ENCODE peak calls at places on chromosomes 5 and 9, in nine cellular contexts. One of them, this sample, is unnamed. For H3K36me3, the result is how much of the 10 kb centered on the place peaks cover.

GRCh38 chr5:94830520-94830919 is 212.1 kb downstream of the SLF1 start:
- DNase-seq in heart right ventricle: no peak
- DNase-seq in GM23338: peak
- DNase-seq in HCT116: peak
- DNase-seq in aorta: no peak
- DNase-seq in psoas muscle: no peak
- DNase-seq in endodermal cell: no peak
- DNase-seq in thyroid gland: no peak
- DNase-seq in tibial nerve: no peak
- DNase-seq in this sample: no peak

GRCh38 chr9:96186601-96187011 is 115.4 kb downstream of the HSD17B3 start:
- DNase-seq in heart right ventricle: no peak
- DNase-seq in GM23338: peak
- DNase-seq in HCT116: no peak
- DNase-seq in aorta: no peak
- DNase-seq in psoas muscle: no peak
- DNase-seq in endodermal cell: peak
- DNase-seq in thyroid gland: peak
- DNase-seq in tibial nerve: no peak
- DNase-seq in this sample: no peak

GRCh38 chr9:22307013-22307711 is 139.5 kb upstream of the DMRTA1 start:
- DNase-seq in heart right ventricle: peak
- DNase-seq in GM23338: peak
- DNase-seq in HCT116: peak
- DNase-seq in aorta: no peak
- DNase-seq in psoas muscle: no peak
- DNase-seq in endodermal cell: peak
- DNase-seq in thyroid gland: peak
- DNase-seq in tibial nerve: peak
- DNase-seq in this sample: no peak

GRCh38 chr5:21181726-21182125 is 1193.7 kb upstream of the CDH18 start:
- DNase-seq in heart right ventricle: no peak
- DNase-seq in GM23338: no peak
- DNase-seq in HCT116: no peak
- DNase-seq in aorta: no peak
- DNase-seq in psoas muscle: no peak
- DNase-seq in endodermal cell: no peak
- DNase-seq in thyroid gland: no peak
- DNase-seq in tibial nerve: no peak
- DNase-seq in this sample: no peak

GRCh38 chr5:138448481-138449398 is 9.9 kb downstream of the REEP2 start:
- DNase-seq in heart right ventricle: no peak
- DNase-seq in GM23338: peak
- DNase-seq in HCT116: no peak
- DNase-seq in aorta: no peak
- DNase-seq in psoas muscle: no peak
- DNase-seq in endodermal cell: no peak
- DNase-seq in thyroid gland: peak
- DNase-seq in tibial nerve: no peak
- DNase-seq in this sample: no peak

GRCh38 chr9:22216730-22217160 is 207.6 kb upstream of the CDKN2B start:
- DNase-seq in heart right ventricle: no peak
- DNase-seq in GM23338: no peak
- DNase-seq in HCT116: peak
- DNase-seq in aorta: no peak
- DNase-seq in psoas muscle: no peak
- DNase-seq in endodermal cell: no peak
- DNase-seq in thyroid gland: no peak
- DNase-seq in tibial nerve: no peak
- DNase-seq in this sample: no peak

GRCh38 chr5:157758706-157759105 is 15.2 kb downstream of the LSM11 start:
- DNase-seq in heart right ventricle: no peak
- DNase-seq in GM23338: no peak
- DNase-seq in HCT116: no peak
- DNase-seq in aorta: no peak
- DNase-seq in psoas muscle: no peak
- DNase-seq in endodermal cell: no peak
- DNase-seq in thyroid gland: no peak
- DNase-seq in tibial nerve: no peak
- DNase-seq in this sample: no peak

GRCh38 chr9:73210886-73211285 is 59.2 kb downstream of the ANXA1 start:
- DNase-seq in heart right ventricle: no peak
- DNase-seq in GM23338: no peak
- DNase-seq in HCT116: no peak
- DNase-seq in aorta: no peak
- DNase-seq in psoas muscle: no peak
- DNase-seq in endodermal cell: peak
- DNase-seq in thyroid gland: no peak
- DNase-seq in tibial nerve: no peak
- DNase-seq in this sample: no peak

GRCh38 chr5:151491059-151491458 is 43.7 kb downstream of the SLC36A1 start:
- DNase-seq in heart right ventricle: no peak
- DNase-seq in GM23338: no peak
- DNase-seq in HCT116: no peak
- DNase-seq in aorta: no peak
- DNase-seq in psoas muscle: no peak
- DNase-seq in endodermal cell: peak
- DNase-seq in thyroid gland: no peak
- DNase-seq in tibial nerve: no peak
- DNase-seq in this sample: peak

GRCh38 chr9:137224850-137225694 is at the start of gene CYSRT1:
- DNase-seq in heart right ventricle: no peak
- DNase-seq in GM23338: no peak
- DNase-seq in HCT116: no peak
- DNase-seq in aorta: no peak
- DNase-seq in psoas muscle: no peak
- DNase-seq in endodermal cell: no peak
- DNase-seq in thyroid gland: no peak
- DNase-seq in tibial nerve: no peak
- DNase-seq in this sample: no peak

GRCh38 chr9:114395768-114396167 is 8.0 kb upstream of the AKNA start:
- DNase-seq in heart right ventricle: no peak
- DNase-seq in GM23338: no peak
- DNase-seq in HCT116: no peak
- DNase-seq in aorta: no peak
- DNase-seq in psoas muscle: no peak
- DNase-seq in endodermal cell: no peak
- DNase-seq in thyroid gland: no peak
- DNase-seq in tibial nerve: no peak
- DNase-seq in this sample: no peak

GRCh38 chr5:35087971-35088370 is 40.2 kb upstream of the AGXT2 start:
- DNase-seq in heart right ventricle: no peak
- DNase-seq in GM23338: no peak
- DNase-seq in HCT116: no peak
- DNase-seq in aorta: no peak
- DNase-seq in psoas muscle: no peak
- DNase-seq in endodermal cell: peak
- DNase-seq in thyroid gland: peak
- DNase-seq in tibial nerve: no peak
- DNase-seq in this sample: no peak

GRCh38 chr9:93965830-93966577 is 10.8 kb upstream of the BARX1 start:
- DNase-seq in heart right ventricle: no peak
- DNase-seq in GM23338: peak
- DNase-seq in HCT116: no peak
- DNase-seq in aorta: no peak
- DNase-seq in psoas muscle: no peak
- DNase-seq in endodermal cell: peak
- DNase-seq in thyroid gland: peak
- DNase-seq in tibial nerve: no peak
- DNase-seq in this sample: no peak

GRCh38 chr5:1639757-1640156 is 116.0 kb upstream of the LPCAT1 start:
- DNase-seq in heart right ventricle: no peak
- DNase-seq in GM23338: no peak
- DNase-seq in HCT116: no peak
- DNase-seq in aorta: peak
- DNase-seq in psoas muscle: peak
- DNase-seq in endodermal cell: peak
- DNase-seq in thyroid gland: no peak
- DNase-seq in tibial nerve: no peak
- DNase-seq in this sample: no peak

GRCh38 chr9:124078641-124079040 is 67.1 kb downstream of the LHX2 start:
- DNase-seq in heart right ventricle: no peak
- DNase-seq in GM23338: no peak
- DNase-seq in HCT116: no peak
- DNase-seq in aorta: no peak
- DNase-seq in psoas muscle: no peak
- DNase-seq in endodermal cell: no peak
- DNase-seq in thyroid gland: no peak
- DNase-seq in tibial nerve: no peak
- DNase-seq in this sample: no peak

GRCh38 chr9:128343855-128344254 is 3.5 kb downstream of the SLC27A4 start:
- DNase-seq in heart right ventricle: no peak
- DNase-seq in GM23338: no peak
- DNase-seq in HCT116: no peak
- DNase-seq in aorta: no peak
- DNase-seq in psoas muscle: no peak
- DNase-seq in endodermal cell: no peak
- DNase-seq in thyroid gland: no peak
- DNase-seq in tibial nerve: no peak
- DNase-seq in this sample: no peak

GRCh38 chr9:128344931-128345605 is 4.7 kb downstream of the SLC27A4 start:
- DNase-seq in heart right ventricle: no peak
- DNase-seq in GM23338: peak
- DNase-seq in HCT116: no peak
- DNase-seq in aorta: no peak
- DNase-seq in psoas muscle: no peak
- DNase-seq in endodermal cell: peak
- DNase-seq in thyroid gland: no peak
- DNase-seq in tibial nerve: no peak
- DNase-seq in this sample: no peak

GRCh38 chr9:128355451-128355850 is 15.1 kb downstream of the SLC27A4 start:
- DNase-seq in heart right ventricle: no peak
- DNase-seq in GM23338: no peak
- DNase-seq in HCT116: no peak
- DNase-seq in aorta: no peak
- DNase-seq in psoas muscle: no peak
- DNase-seq in endodermal cell: no peak
- DNase-seq in thyroid gland: no peak
- DNase-seq in tibial nerve: no peak
- DNase-seq in this sample: no peak

GRCh38 chr9:128349125-128349524 is 8.8 kb downstream of the SLC27A4 start:
- DNase-seq in heart right ventricle: no peak
- DNase-seq in GM23338: no peak
- DNase-seq in HCT116: no peak
- DNase-seq in aorta: no peak
- DNase-seq in psoas muscle: no peak
- DNase-seq in endodermal cell: no peak
- DNase-seq in thyroid gland: no peak
- DNase-seq in tibial nerve: no peak
- DNase-seq in this sample: no peak

GRCh38 chr9:128349772-128350171 is 9.4 kb downstream of the SLC27A4 start:
- DNase-seq in heart right ventricle: no peak
- DNase-seq in GM23338: no peak
- DNase-seq in HCT116: no peak
- DNase-seq in aorta: no peak
- DNase-seq in psoas muscle: no peak
- DNase-seq in endodermal cell: no peak
- DNase-seq in thyroid gland: no peak
- DNase-seq in tibial nerve: no peak
- DNase-seq in this sample: no peak
- H3K36me3 ChIP-seq in heart right ventricle: under half
- H3K36me3 ChIP-seq in GM23338: under half
- H3K36me3 ChIP-seq in HCT116: under half
- H3K36me3 ChIP-seq in aorta: under half
- H3K36me3 ChIP-seq in psoas muscle: under half
- H3K36me3 ChIP-seq in endodermal cell: under half
- H3K36me3 ChIP-seq in thyroid gland: under half
- H3K36me3 ChIP-seq in tibial nerve: under half
- H3K36me3 ChIP-seq in this sample: half or more

GRCh38 chr5:77292026-77292757 is 81.7 kb downstream of the PDE8B start:
- DNase-seq in heart right ventricle: no peak
- DNase-seq in GM23338: no peak
- DNase-seq in HCT116: no peak
- DNase-seq in aorta: no peak
- DNase-seq in psoas muscle: no peak
- DNase-seq in endodermal cell: no peak
- DNase-seq in thyroid gland: no peak
- DNase-seq in tibial nerve: no peak
- DNase-seq in this sample: no peak
- H3K27ac ChIP-seq in heart right ventricle: no peak
- H3K27ac ChIP-seq in GM23338: no peak
- H3K27ac ChIP-seq in HCT116: no peak
- H3K27ac ChIP-seq in aorta: no peak
- H3K27ac ChIP-seq in psoas muscle: no peak
- H3K27ac ChIP-seq in endodermal cell: no peak
- H3K27ac ChIP-seq in thyroid gland: no peak
- H3K27ac ChIP-seq in tibial nerve: no peak
- H3K27ac ChIP-seq in this sample: no peak

GRCh38 chr9:36961568-36962360 is 72.3 kb downstream of the PAX5 start:
- DNase-seq in heart right ventricle: no peak
- DNase-seq in GM23338: peak
- DNase-seq in HCT116: no peak
- DNase-seq in aorta: no peak
- DNase-seq in psoas muscle: no peak
- DNase-seq in endodermal cell: peak
- DNase-seq in thyroid gland: no peak
- DNase-seq in tibial nerve: no peak
- DNase-seq in this sample: no peak
- H3K36me3 ChIP-seq in heart right ventricle: under half
- H3K36me3 ChIP-seq in GM23338: under half
- H3K36me3 ChIP-seq in HCT116: under half
- H3K36me3 ChIP-seq in aorta: under half
- H3K36me3 ChIP-seq in psoas muscle: under half
- H3K36me3 ChIP-seq in endodermal cell: under half
- H3K36me3 ChIP-seq in thyroid gland: under half
- H3K36me3 ChIP-seq in tibial nerve: under half
- H3K36me3 ChIP-seq in this sample: under half

GRCh38 chr9:95139121-95139520 is 178.4 kb downstream of the FANCC start:
- DNase-seq in heart right ventricle: no peak
- DNase-seq in GM23338: no peak
- DNase-seq in HCT116: no peak
- DNase-seq in aorta: no peak
- DNase-seq in psoas muscle: no peak
- DNase-seq in endodermal cell: no peak
- DNase-seq in thyroid gland: no peak
- DNase-seq in tibial nerve: no peak
- DNase-seq in this sample: no peak

GRCh38 chr9:95138474-95138873 is 179.0 kb downstream of the FANCC start:
- DNase-seq in heart right ventricle: no peak
- DNase-seq in GM23338: peak
- DNase-seq in HCT116: no peak
- DNase-seq in aorta: no peak
- DNase-seq in psoas muscle: peak
- DNase-seq in endodermal cell: peak
- DNase-seq in thyroid gland: no peak
- DNase-seq in tibial nerve: no peak
- DNase-seq in this sample: no peak

GRCh38 chr9:95143591-95144561 is 173.6 kb downstream of the FANCC start:
- DNase-seq in heart right ventricle: peak
- DNase-seq in GM23338: no peak
- DNase-seq in HCT116: no peak
- DNase-seq in aorta: peak
- DNase-seq in psoas muscle: peak
- DNase-seq in endodermal cell: peak
- DNase-seq in thyroid gland: peak
- DNase-seq in tibial nerve: peak
- DNase-seq in this sample: peak

GRCh38 chr9:95140821-95141220 is 176.7 kb downstream of the FANCC start:
- DNase-seq in heart right ventricle: no peak
- DNase-seq in GM23338: no peak
- DNase-seq in HCT116: no peak
- DNase-seq in aorta: no peak
- DNase-seq in psoas muscle: no peak
- DNase-seq in endodermal cell: no peak
- DNase-seq in thyroid gland: no peak
- DNase-seq in tibial nerve: no peak
- DNase-seq in this sample: no peak

GRCh38 chr9:95142728-95143127 is 174.8 kb downstream of the FANCC start:
- DNase-seq in heart right ventricle: no peak
- DNase-seq in GM23338: no peak
- DNase-seq in HCT116: no peak
- DNase-seq in aorta: no peak
- DNase-seq in psoas muscle: no peak
- DNase-seq in endodermal cell: no peak
- DNase-seq in thyroid gland: no peak
- DNase-seq in tibial nerve: no peak
- DNase-seq in this sample: no peak
- H3K27ac ChIP-seq in heart right ventricle: no peak
- H3K27ac ChIP-seq in GM23338: no peak
- H3K27ac ChIP-seq in HCT116: no peak
- H3K27ac ChIP-seq in aorta: no peak
- H3K27ac ChIP-seq in psoas muscle: no peak
- H3K27ac ChIP-seq in endodermal cell: no peak
- H3K27ac ChIP-seq in thyroid gland: no peak
- H3K27ac ChIP-seq in tibial nerve: peak
- H3K27ac ChIP-seq in this sample: no peak

This sample was measured in right atrium auricular region.